ENCODE peak calls at places on chromosomes 11 and 22, in nine cellular contexts. M is RWPE1; H is Daoy; T is Calu3; L is heart left ventricle; C is spleen; I is stimulated activated CD8-positive, alpha-beta memory T cell treated with anti-CD3 and anti-CD28 coated beads, Interleukin-15, amount 100 ng/mL, for 1 hour; O is HTR-8/SVneo; A is stimulated activated CD4-positive, alpha-beta T cell treated with anti-CD3 and anti-CD28 coated beads, Interleukin-12 subunit alpha, Interleukin-12 subunit beta, amount 100 ng/mL, for 24 hours. N is an unnamed sample.

GRCh38 chr11:63767415-63768231 is 952 bp downstream of the ZFTA start:
- DNase-seq in M (peak), H (peak), T (peak), L (peak), C (no peak), I (no peak), O (peak), A (no peak), N (peak)

GRCh38 chr22:30883586-30884145 is 84.9 kb downstream of the MORC2 start:
- DNase-seq in M (no peak), H (no peak), T (no peak), L (no peak), C (no peak), I (no peak), O (no peak), A (no peak), N (peak)

GRCh38 chr11:116276051-116277044 is 496.4 kb downstream of the BUD13 start:
- DNase-seq in M (peak), H (peak), T (peak), L (peak), C (peak), I (peak), O (peak), A (peak), N (peak)

GRCh38 chr11:109972181-109972715 is 120.9 kb upstream of the ZC3H12C start:
- DNase-seq in M (no peak), H (no peak), T (no peak), L (no peak), C (no peak), I (no peak), O (no peak), A (no peak), N (no peak)

GRCh38 chr11:3914807-3915206 is 59.3 kb downstream of the STIM1 start:
- DNase-seq in M (no peak), H (peak), T (no peak), L (no peak), C (no peak), I (no peak), O (no peak), A (no peak), N (no peak)

GRCh38 chr11:113401718-113402117 is 14.1 kb downstream of the ANKK1 start:
- DNase-seq in M (peak), H (peak), T (peak), L (peak), C (no peak), I (no peak), O (peak), A (no peak), N (no peak)

GRCh38 chr11:75582461-75582934 is 20.4 kb downstream of the SERPINH1 start:
- DNase-seq in M (no peak), H (no peak), T (no peak), L (no peak), C (no peak), I (no peak), O (no peak), A (no peak), N (no peak)

GRCh38 chr11:3156282-3156660 is 8.8 kb downstream of the OSBPL5 start:
- DNase-seq in M (no peak), H (no peak), T (no peak), L (no peak), C (peak), I (no peak), O (no peak), A (no peak), N (peak)

GRCh38 chr11:93039841-93040240 is 70.4 kb downstream of the MTNR1B start:
- DNase-seq in M (no peak), H (no peak), T (no peak), L (no peak), C (no peak), I (no peak), O (no peak), A (no peak), N (no peak)

GRCh38 chr11:106961518-106961917 is 56.8 kb downstream of the GUCY1A2 start:
- DNase-seq in M (peak), H (peak), T (no peak), L (no peak), C (no peak), I (no peak), O (peak), A (no peak), N (no peak)

GRCh38 chr11:79110796-79111195 is 330.0 kb downstream of the TENM4 start:
- DNase-seq in M (no peak), H (no peak), T (no peak), L (no peak), C (no peak), I (no peak), O (no peak), A (no peak), N (no peak)

N was measured in posterior vena cava.